ENCODE peak calls at places on chromosomes 1 and 21, in eight cellular contexts. W, X, H, P, D, N, B and Q are unnamed samples.

GRCh38 chr1:41280189-41281032 is 38.3 kb upstream of the SCMH1 start:
- DNase-seq in W (no peak), X (no peak), H (no peak), P (no peak), D (no peak), N (no peak), B (no peak), Q (no peak)

GRCh38 chr1:30685796-30686165 is 37.6 kb downstream of the MATN1 start:
- DNase-seq in W (no peak), X (no peak), H (no peak), P (no peak), D (no peak), N (no peak), B (no peak), Q (no peak)

GRCh38 chr1:183404456-183404855 is 13.7 kb downstream of the NMNAT2 start:
- DNase-seq in W (no peak), X (peak), H (no peak), P (no peak), D (no peak), N (no peak), B (no peak), Q (no peak)

GRCh38 chr1:21165076-21165475 is 11.6 kb downstream of the EIF4G3 start:
- DNase-seq in W (no peak), X (no peak), H (no peak), P (no peak), D (no peak), N (no peak), B (no peak), Q (no peak)

GRCh38 chr1:175138579-175138978 is 54.0 kb downstream of the KIAA0040 start:
- DNase-seq in W (no peak), X (no peak), H (no peak), P (no peak), D (no peak), N (no peak), B (no peak), Q (no peak)

GRCh38 chr1:216346521-216346920 is 76.7 kb downstream of the USH2A start:
- DNase-seq in W (no peak), X (no peak), H (no peak), P (no peak), D (no peak), N (no peak), B (no peak), Q (no peak)

GRCh38 chr21:17387030-17387617 is 125.7 kb upstream of the CXADR start:
- DNase-seq in W (no peak), X (peak), H (peak), P (peak), D (no peak), N (peak), B (peak), Q (no peak)

GRCh38 chr1:89978763-89979162 is 16.1 kb upstream of the ZNF326 start:
- DNase-seq in W (no peak), X (no peak), H (no peak), P (no peak), D (no peak), N (no peak), B (no peak), Q (no peak)

GRCh38 chr1:93591833-93592635 is 89.6 kb downstream of the BCAR3 start:
- DNase-seq in W (peak), X (no peak), H (peak), P (no peak), D (no peak), N (no peak), B (no peak), Q (peak)

GRCh38 chr1:41221995-41222991 is 19.8 kb downstream of the SCMH1 start:
- DNase-seq in W (no peak), X (no peak), H (no peak), P (no peak), D (no peak), N (no peak), B (no peak), Q (no peak)

GRCh38 chr1:3315991-3316943 is 138.2 kb upstream of the ARHGEF16 start:
- DNase-seq in W (peak), X (no peak), H (no peak), P (no peak), D (no peak), N (no peak), B (no peak), Q (no peak)

GRCh38 chr1:174880171-174880570 is 119.6 kb upstream of the CACYBP start:
- DNase-seq in W (no peak), X (no peak), H (no peak), P (no peak), D (no peak), N (no peak), B (no peak), Q (no peak)

GRCh38 chr1:12600880-12601633 is 17.0 kb downstream of the DHRS3 start:
- DNase-seq in W (peak), X (no peak), H (peak), P (no peak), D (no peak), N (peak), B (no peak), Q (no peak)

GRCh38 chr1:109996476-109996875 is 11.9 kb downstream of the AHCYL1 start:
- DNase-seq in W (no peak), X (no peak), H (no peak), P (no peak), D (no peak), N (no peak), B (peak), Q (no peak)

GRCh38 chr1:161740871-161741270 is 8.7 kb upstream of the DUSP12 start:
- DNase-seq in W (no peak), X (no peak), H (no peak), P (no peak), D (no peak), N (no peak), B (no peak), Q (no peak)

GRCh38 chr1:66758247-66758755 is 6.0 kb downstream of the DYNLT5 start:
- DNase-seq in W (no peak), X (no peak), H (no peak), P (no peak), D (no peak), N (no peak), B (no peak), Q (no peak)

GRCh38 chr1:156025873-156026272 is 5.1 kb upstream of the SSR2 start:
- DNase-seq in W (peak), X (peak), H (peak), P (no peak), D (no peak), N (no peak), B (peak), Q (no peak)

GRCh38 chr1:79353224-79353623 is 346.7 kb upstream of the ADGRL4 start:
- DNase-seq in W (no peak), X (peak), H (peak), P (no peak), D (no peak), N (no peak), B (peak), Q (no peak)

GRCh38 chr1:35369922-35370671 is 101.6 kb downstream of the ZMYM4 start:
- DNase-seq in W (peak), X (no peak), H (peak), P (peak), D (no peak), N (no peak), B (no peak), Q (no peak)

GRCh38 chr21:40555129-40555528 is 291.8 kb downstream of the DSCAM start:
- DNase-seq in W (no peak), X (no peak), H (no peak), P (no peak), D (no peak), N (no peak), B (no peak), Q (no peak)

GRCh38 chr1:204854286-204854685 is 16.4 kb upstream of the NFASC start:
- DNase-seq in W (no peak), X (no peak), H (no peak), P (no peak), D (no peak), N (no peak), B (no peak), Q (no peak)

GRCh38 chr1:16260814-16261213 is 23.8 kb upstream of the CPLANE2 start:
- DNase-seq in W (no peak), X (no peak), H (no peak), P (no peak), D (no peak), N (no peak), B (no peak), Q (no peak)

GRCh38 chr1:35377553-35377952 is 109.0 kb downstream of the ZMYM4 start:
- DNase-seq in W (no peak), X (no peak), H (no peak), P (no peak), D (no peak), N (no peak), B (no peak), Q (no peak)

GRCh38 chr1:221576268-221576667 is 165.6 kb downstream of the DUSP10 start:
- DNase-seq in W (no peak), X (no peak), H (no peak), P (no peak), D (no peak), N (no peak), B (no peak), Q (no peak)

GRCh38 chr1:26854953-26855352 is 8.0 kb upstream of the SFN start:
- DNase-seq in W (no peak), X (no peak), H (peak), P (no peak), D (no peak), N (no peak), B (no peak), Q (no peak)

GRCh38 chr1:110628356-110629105 is 22.4 kb upstream of the KCNA2 start:
- DNase-seq in W (no peak), X (no peak), H (no peak), P (no peak), D (peak), N (no peak), B (no peak), Q (no peak)

GRCh38 chr1:32919811-32920733 is 18.9 kb upstream of the TMEM54 start:
- DNase-seq in W (no peak), X (no peak), H (no peak), P (no peak), D (no peak), N (no peak), B (no peak), Q (no peak)

GRCh38 chr1:214280386-214281029 is 451 bp upstream of the SMYD2 start:
- DNase-seq in W (peak), X (peak), H (peak), P (no peak), D (no peak), N (no peak), B (no peak), Q (peak)

GRCh38 chr21:32687946-32688345 is 39.9 kb downstream of the SYNJ1 start:
- DNase-seq in W (no peak), X (no peak), H (no peak), P (no peak), D (no peak), N (no peak), B (no peak), Q (no peak)

GRCh38 chr1:214862421-214862820 is 220.1 kb upstream of the KCNK2 start:
- DNase-seq in W (no peak), X (no peak), H (no peak), P (no peak), D (no peak), N (no peak), B (no peak), Q (no peak)

GRCh38 chr1:89866568-89866967 is 45.7 kb downstream of the LRRC8D start:
- DNase-seq in W (no peak), X (no peak), H (no peak), P (no peak), D (no peak), N (no peak), B (no peak), Q (no peak)

GRCh38 chr1:29985376-29985945 is 737.9 kb downstream of the MATN1 start:
- DNase-seq in W (no peak), X (no peak), H (no peak), P (no peak), D (peak), N (no peak), B (no peak), Q (no peak)

GRCh38 chr1:27525296-27526271 is 35.6 kb upstream of the WASF2 start:
- DNase-seq in W (peak), X (peak), H (peak), P (no peak), D (no peak), N (no peak), B (no peak), Q (peak)